ENCODE peak calls at places on chromosomes 4 and X, in seven cellular contexts. P, Q, V, U, B, M and Z are unnamed samples.
A peak's percentile ranks its signal among the peaks of the same experiment; 100 is the strongest.

GRCh38 chrX:118534716-118535493 is 39.3 kb downstream of the DOCK11 start:
- DNase-seq in B (no peak), P (no peak), V (no peak), U (no peak), M (no peak), Q (no peak), Z (no peak)

GRCh38 chr4:138672393-138672976 is 343.1 kb upstream of the NOCT start:
- DNase-seq in U (no peak), P (no peak), V (no peak), B (no peak), Q (no peak), M (peak; percentile 19), Z (no peak)

GRCh38 chr4:69731261-69731660 is 29.2 kb downstream of the SULT1B1 start:
- DNase-seq in Q (no peak), P (no peak), V (no peak), M (no peak), B (no peak), U (no peak), Z (peak; percentile 30)

GRCh38 chrX:23634181-23634580 is 33.1 kb upstream of the PRDX4 start:
- DNase-seq in M (no peak), V (peak; percentile 21), U (no peak), Q (no peak), P (peak; percentile 12), B (no peak), Z (peak; percentile 2)

GRCh38 chrX:112636951-112637541 is 42.7 kb downstream of the LHFPL1 start:
- DNase-seq in B (no peak), V (no peak), U (no peak), Q (no peak), M (no peak), P (no peak), Z (no peak)

GRCh38 chrX:9604111-9604907 is 139.5 kb downstream of the TBL1X start:
- DNase-seq in U (no peak), M (no peak), V (no peak), Q (no peak), P (no peak), B (no peak), Z (no peak)

GRCh38 chrX:47751670-47752069 is 85.0 kb upstream of the ZNF81 start:
- DNase-seq in Q (no peak), U (peak; percentile 13), B (peak; percentile 56), M (no peak), P (peak; percentile 34), V (no peak), Z (no peak)

GRCh38 chr4:123599920-123600394 is 203.4 kb downstream of the SPRY1 start:
- DNase-seq in V (peak; percentile 24), B (peak; percentile 51), Q (peak; percentile 98), M (peak; percentile 85), U (no peak), P (peak; percentile 87), Z (peak; percentile 94)

GRCh38 chrX:49995021-49995731 is 72.8 kb downstream of the CLCN5 start:
- DNase-seq in B (no peak), P (no peak), Q (peak; percentile 30), V (no peak), U (peak; percentile 28), M (no peak), Z (peak; percentile 10)

GRCh38 chr4:184747034-184747830 is 13.3 kb upstream of the CENPU start:
- DNase-seq in U (no peak), Q (peak; percentile 76), M (no peak), P (peak; percentile 49), B (no peak), V (no peak), Z (no peak)

GRCh38 chrX:106481341-106481740 is 130.4 kb upstream of the RADX start:
- DNase-seq in M (peak; percentile 15), V (peak; percentile 33), U (peak; percentile 46), B (peak; percentile 60), P (peak; percentile 11), Q (peak; percentile 50), Z (peak; percentile 36)

GRCh38 chrX:29143356-29143755 is 556.1 kb downstream of the IL1RAPL1 start:
- DNase-seq in M (no peak), Q (no peak), B (no peak), V (no peak), P (no peak), U (no peak), Z (no peak)

GRCh38 chr4:165605811-165606210 is 227.0 kb downstream of the CPE start:
- DNase-seq in P (no peak), Q (no peak), V (no peak), U (no peak), B (no peak), M (no peak), Z (peak; percentile 46)

GRCh38 chr4:53908661-53909078 is 155.7 kb downstream of the CHIC2 start:
- DNase-seq in P (peak; percentile 56), B (no peak), Q (peak; percentile 83), M (peak; percentile 8), U (peak; percentile 62), V (peak; percentile 58), Z (peak; percentile 87)

GRCh38 chr4:169270810-169271691 is at the start of gene SH3RF1:
- DNase-seq in M (no peak), V (peak; percentile 91), Q (peak; percentile 38), B (peak; percentile 83), U (no peak), P (peak; percentile 51), Z (peak; percentile 88)

GRCh38 chr4:134216436-134216835 is 14.8 kb upstream of the PABPC4L start:
- DNase-seq in B (no peak), P (no peak), M (no peak), V (no peak), Q (no peak), U (no peak), Z (no peak)

GRCh38 chrX:3232262-3232950 is 114.0 kb downstream of the MXRA5 start:
- DNase-seq in M (no peak), V (no peak), P (no peak), Q (no peak), B (no peak), U (no peak), Z (no peak)

GRCh38 chr4:186954506-186954905 is 230.8 kb upstream of the FAT1 start:
- DNase-seq in M (no peak), U (no peak), B (no peak), V (no peak), Q (no peak), P (no peak), Z (no peak)

GRCh38 chr4:168153596-168154440 is 61.5 kb downstream of the ANXA10 start:
- DNase-seq in B (peak; percentile 61), U (peak; percentile 74), Q (peak; percentile 53), P (peak; percentile 6), M (peak; percentile 4), V (peak; percentile 30), Z (peak; percentile 79)

GRCh38 chrX:140817943-140818342 is 108.4 kb downstream of the LINC00632 start:
- DNase-seq in M (no peak), P (peak; percentile 3), U (no peak), Q (no peak), V (peak; percentile 19), B (no peak), Z (peak; percentile 8)

GRCh38 chrX:43552166-43552565 is 103.9 kb upstream of the MAOA start:
- DNase-seq in P (no peak), U (no peak), Q (peak; percentile 25), M (no peak), V (no peak), B (no peak), Z (no peak)

GRCh38 chr4:74674750-74675149 is 119.6 kb downstream of the BTC start:
- DNase-seq in P (no peak), B (no peak), V (no peak), U (no peak), M (no peak), Q (no peak), Z (no peak)

GRCh38 chrX:30887721-30888120 is 1.3 kb downstream of the TAB3 start:
- DNase-seq in Q (no peak), U (no peak), M (no peak), P (no peak), V (no peak), B (no peak), Z (no peak)

GRCh38 chr4:47120783-47121182 is 89.4 kb downstream of the GABRB1 start:
- DNase-seq in V (no peak), P (no peak), B (no peak), Q (no peak), U (no peak), M (no peak), Z (no peak)

GRCh38 chr4:6192245-6192644 is 8.1 kb downstream of the JAKMIP1 start:
- DNase-seq in V (no peak), Q (peak; percentile 39), U (no peak), B (no peak), M (no peak), P (peak; percentile 34), Z (no peak)

GRCh38 chr4:89836897-89837384 is at the start of gene SNCA:
- DNase-seq in B (peak; percentile 87), Q (no peak), P (peak; percentile 32), M (no peak), U (no peak), V (peak; percentile 90), Z (peak; percentile 89)

GRCh38 chrX:154051210-154051810 is 31.6 kb upstream of the IRAK1 start:
- DNase-seq in V (peak; percentile 70), B (peak; percentile 65), U (peak; percentile 3), M (no peak), Q (peak; percentile 45), P (peak; percentile 57), Z (peak; percentile 55)

GRCh38 chr4:45036677-45037076 is 310.3 kb upstream of the GNPDA2 start:
- DNase-seq in Q (no peak), B (no peak), V (no peak), U (no peak), P (no peak), M (no peak), Z (no peak)
- H3K27ac ChIP-seq in Q (no peak overlapping the region), B (no peak overlapping the region), V (no peak overlapping the region), U (no peak overlapping the region), P (no peak overlapping the region), M (no peak overlapping the region), Z (no peak overlapping the region)

GRCh38 chrX:101550825-101551767 is 749 bp downstream of the ARMCX1 start:
- DNase-seq in V (peak; percentile 82), P (peak; percentile 18), U (no peak), Q (no peak), M (no peak), B (peak; percentile 59), Z (peak; percentile 60)
- TF ChIP-seq MAX in V (no peak), P (no peak), U (no peak), Q (no peak), M (no peak), B (no peak), Z (no peak)

DNA sequence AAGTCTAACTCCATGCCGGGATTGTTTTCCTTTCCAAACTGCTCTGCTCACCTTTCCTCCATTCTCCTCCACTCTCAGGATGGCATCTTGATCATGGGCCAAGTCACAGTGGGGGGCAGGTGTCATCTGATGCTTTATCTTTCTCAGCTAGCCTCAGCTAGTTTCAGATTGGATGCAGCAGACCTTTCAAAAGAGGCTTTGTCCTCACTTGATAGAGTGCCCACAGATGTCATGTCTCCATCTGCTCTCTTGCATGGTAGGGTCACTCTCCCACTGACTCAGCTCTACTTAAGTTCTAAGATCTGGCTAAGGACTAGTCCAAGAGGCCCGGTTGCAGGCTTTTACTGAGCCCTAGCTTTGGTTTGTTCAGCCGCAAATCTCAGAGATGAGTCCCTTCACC is 341.7 kb upstream of the GALNT7 start:
- DNase-seq in M (no peak), P (no peak), U (no peak), V (no peak), Q (no peak), B (no peak), Z (no peak)
- H4K20me1 ChIP-seq in M (no peaks in the 10 kb centered on the region), P (no peaks in the 10 kb centered on the region), U (no peaks in the 10 kb centered on the region), V (no peaks in the 10 kb centered on the region), Q (no peaks in the 10 kb centered on the region), B (no peaks in the 10 kb centered on the region), Z (no peaks in the 10 kb centered on the region)

DNA sequence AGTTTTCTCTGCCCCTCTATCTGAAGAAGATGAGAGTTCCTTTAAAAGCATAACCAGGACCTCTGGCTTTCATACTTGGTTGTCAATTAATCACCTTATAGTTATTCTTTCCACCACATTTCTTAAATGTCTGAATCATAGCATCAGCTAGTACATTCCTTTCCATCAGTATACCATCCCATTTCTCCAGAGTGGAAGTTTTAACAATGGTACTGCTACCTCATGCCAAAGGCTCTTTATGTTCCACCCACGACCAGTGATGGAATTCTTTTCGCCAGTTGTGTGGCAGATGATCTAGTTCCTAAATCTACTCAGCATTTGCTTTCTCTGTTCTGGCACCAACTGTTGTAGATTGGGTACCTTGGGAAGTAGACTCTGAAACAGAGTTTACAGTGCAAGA is 379.8 kb downstream of the ZNF674 start:
- DNase-seq in B (no peak), P (no peak), U (no peak), Q (no peak), M (no peak), V (no peak), Z (no peak)
- H3K27ac ChIP-seq in B (no peak overlapping the region), P (no peak overlapping the region), U (no peak overlapping the region), Q (no peak overlapping the region), M (no peak overlapping the region), V (no peak overlapping the region), Z (no peak overlapping the region)